ENCODE peak calls at places on chromosome 11, in four cellular contexts. One of them, this sample, is unnamed.
A peak's percentile ranks its signal among the peaks of the same experiment; 100 is the strongest.

GRCh38 chr11:102241026-102241425 is 76.3 kb upstream of the BIRC3 start:
- DNase-seq in HepG2: no peak
- DNase-seq in GM12878: no peak
- DNase-seq in K562: no peak
- DNase-seq in this sample: no peak

GRCh38 chr11:36818410-36818809 is 220.4 kb upstream of the RAG2 start:
- DNase-seq in GM12878: no peak
- DNase-seq in HepG2: no peak
- DNase-seq in K562: peak; percentile 11
- DNase-seq in this sample: no peak

GRCh38 chr11:4092031-4092430 is 2.6 kb upstream of the RRM1 start:
- DNase-seq in HepG2: no peak
- DNase-seq in GM12878: no peak
- DNase-seq in K562: peak; percentile 39
- DNase-seq in this sample: no peak

GRCh38 chr11:63738720-63739360 is 29.7 kb downstream of the ZFTA start:
- DNase-seq in GM12878: peak; percentile 19
- DNase-seq in HepG2: peak; percentile 65
- DNase-seq in K562: peak; percentile 49
- DNase-seq in this sample: peak; percentile 81

GRCh38 chr11:72787262-72788104 is 6.4 kb downstream of the STARD10 start:
- DNase-seq in GM12878: no peak
- DNase-seq in HepG2: peak; percentile 94
- DNase-seq in K562: peak; percentile 83
- DNase-seq in this sample: peak; percentile 88

GRCh38 chr11:67114275-67114896 is 4.7 kb upstream of the KDM2A start:
- DNase-seq in HepG2: no peak
- DNase-seq in K562: no peak
- DNase-seq in GM12878: no peak
- DNase-seq in this sample: no peak

GRCh38 chr11:32462296-32462695 is 27.0 kb upstream of the WT1 start:
- DNase-seq in K562: no peak
- DNase-seq in GM12878: no peak
- DNase-seq in HepG2: no peak
- DNase-seq in this sample: no peak

GRCh38 chr11:19646308-19646707 is 66.3 kb upstream of the NAV2 start:
- DNase-seq in HepG2: no peak
- DNase-seq in K562: no peak
- DNase-seq in GM12878: no peak
- DNase-seq in this sample: no peak

GRCh38 chr11:126232683-126233082 is 21.1 kb downstream of the FAM118B start:
- DNase-seq in K562: no peak
- DNase-seq in HepG2: no peak
- DNase-seq in GM12878: no peak
- DNase-seq in this sample: no peak

GRCh38 chr11:62340269-62340901 is 3.1 kb downstream of the ASRGL1 start:
- DNase-seq in HepG2: peak; percentile 60
- DNase-seq in GM12878: peak; percentile 12
- DNase-seq in K562: peak; percentile 39
- DNase-seq in this sample: peak; percentile 69

GRCh38 chr11:77865805-77866204 is 44.9 kb downstream of the AAMDC start:
- DNase-seq in HepG2: no peak
- DNase-seq in GM12878: no peak
- DNase-seq in K562: no peak
- DNase-seq in this sample: no peak

GRCh38 chr11:94424662-94425061 is 23.4 kb upstream of the GPR83 start:
- DNase-seq in GM12878: no peak
- DNase-seq in HepG2: no peak
- DNase-seq in K562: no peak
- DNase-seq in this sample: no peak

GRCh38 chr11:20192151-20192550 is 31.9 kb upstream of the DBX1 start:
- DNase-seq in K562: no peak
- DNase-seq in HepG2: no peak
- DNase-seq in GM12878: no peak
- DNase-seq in this sample: no peak

GRCh38 chr11:61863548-61864081 is 27.7 kb downstream of the FADS3 start:
- DNase-seq in K562: no peak
- DNase-seq in HepG2: no peak
- DNase-seq in GM12878: no peak
- DNase-seq in this sample: no peak

GRCh38 chr11:62552931-62553838 is 6.6 kb upstream of the AHNAK start:
- DNase-seq in GM12878: no peak
- DNase-seq in K562: peak; percentile 80
- DNase-seq in HepG2: no peak
- DNase-seq in this sample: peak; percentile 78

GRCh38 chr11:101453682-101454081 is 130.1 kb downstream of the TRPC6 start:
- DNase-seq in HepG2: no peak
- DNase-seq in K562: no peak
- DNase-seq in GM12878: no peak
- DNase-seq in this sample: no peak

GRCh38 chr11:62602141-62603071 is 741 bp upstream of the MTA2 start:
- DNase-seq in HepG2: no peak
- DNase-seq in K562: peak; percentile 84
- DNase-seq in GM12878: no peak
- DNase-seq in this sample: peak; percentile 77

GRCh38 chr11:1180947-1181391 is 23.2 kb downstream of the MUC5AC start:
- DNase-seq in K562: no peak
- DNase-seq in GM12878: no peak
- DNase-seq in HepG2: no peak
- DNase-seq in this sample: no peak

GRCh38 chr11:86588566-86589090 is 83.8 kb downstream of the ME3 start:
- DNase-seq in GM12878: no peak
- DNase-seq in HepG2: no peak
- DNase-seq in K562: no peak
- DNase-seq in this sample: no peak

GRCh38 chr11:62552465-62552782 is 5.8 kb upstream of the AHNAK start:
- DNase-seq in K562: peak; percentile 33
- DNase-seq in GM12878: no peak
- DNase-seq in HepG2: no peak
- DNase-seq in this sample: no peak

GRCh38 chr11:12150831-12151382 is 40.5 kb downstream of the MICAL2 start:
- DNase-seq in K562: peak; percentile 64
- DNase-seq in HepG2: no peak
- DNase-seq in GM12878: no peak
- DNase-seq in this sample: no peak

GRCh38 chr11:33682446-33682845 is 18.2 kb downstream of the C11orf91 start:
- DNase-seq in HepG2: no peak
- DNase-seq in K562: no peak
- DNase-seq in GM12878: no peak
- DNase-seq in this sample: no peak

GRCh38 chr11:73521621-73522020 is 76.3 kb downstream of the FAM168A start:
- DNase-seq in K562: no peak
- DNase-seq in HepG2: peak; percentile 43
- DNase-seq in GM12878: peak; percentile 53
- DNase-seq in this sample: no peak

GRCh38 chr11:30914143-30914762 is 328.1 kb upstream of the MPPED2 start:
- DNase-seq in K562: peak; percentile 6
- DNase-seq in GM12878: no peak
- DNase-seq in HepG2: peak; percentile 16
- DNase-seq in this sample: peak; percentile 83

GRCh38 chr11:1874406-1875092 is 17.1 kb downstream of the PRR33 start:
- DNase-seq in HepG2: no peak
- DNase-seq in GM12878: no peak
- DNase-seq in K562: no peak
- DNase-seq in this sample: no peak

GRCh38 chr11:46298699-46299424 is 21.4 kb downstream of the CREB3L1 start:
- DNase-seq in GM12878: no peak
- DNase-seq in K562: no peak
- DNase-seq in HepG2: no peak
- DNase-seq in this sample: no peak

GRCh38 chr11:43577566-43578264 is 102.8 kb upstream of the HSD17B12 start:
- DNase-seq in K562: no peak
- DNase-seq in HepG2: no peak
- DNase-seq in GM12878: no peak
- DNase-seq in this sample: no peak

GRCh38 chr11:94788396-94788795 is 20.2 kb downstream of the AMOTL1 start:
- DNase-seq in GM12878: no peak
- DNase-seq in K562: no peak
- DNase-seq in HepG2: no peak
- DNase-seq in this sample: no peak

GRCh38 chr11:9711454-9712307 is 47.8 kb downstream of the SWAP70 start:
- DNase-seq in GM12878: no peak
- DNase-seq in K562: no peak
- DNase-seq in HepG2: no peak
- DNase-seq in this sample: no peak

GRCh38 chr11:46120711-46121327 is 435 bp downstream of the PHF21A start:
- DNase-seq in K562: peak; percentile 34
- DNase-seq in HepG2: peak; percentile 41
- DNase-seq in GM12878: no peak
- DNase-seq in this sample: peak; percentile 54

GRCh38 chr11:45262900-45263299 is 23.2 kb downstream of the SYT13 start:
- DNase-seq in HepG2: no peak
- DNase-seq in GM12878: no peak
- DNase-seq in K562: no peak
- DNase-seq in this sample: no peak

GRCh38 chr11:32131321-32131720 is 40.4 kb downstream of the RCN1 start:
- DNase-seq in GM12878: no peak
- DNase-seq in K562: no peak
- DNase-seq in HepG2: no peak
- DNase-seq in this sample: no peak

GRCh38 chr11:69027704-69028372 is 14.8 kb upstream of the MRGPRF start:
- DNase-seq in HepG2: peak; percentile 56
- DNase-seq in GM12878: no peak
- DNase-seq in K562: no peak
- DNase-seq in this sample: no peak
- TF ChIP-seq CTCF in HepG2: no peak
- TF ChIP-seq CTCF in GM12878: no peak
- TF ChIP-seq CTCF in K562: no peak
- TF ChIP-seq CTCF in this sample: no peak

GRCh38 chr11:108975641-108976071 is 310.8 kb downstream of the DDX10 start:
- DNase-seq in K562: no peak
- DNase-seq in GM12878: no peak
- DNase-seq in HepG2: no peak
- DNase-seq in this sample: no peak
- TF ChIP-seq ETV6 in K562: no peak
- TF ChIP-seq ETV6 in GM12878: no peak
- TF ChIP-seq ETV6 in HepG2: no peak
- TF ChIP-seq ETV6 in this sample: no peak

DNA sequence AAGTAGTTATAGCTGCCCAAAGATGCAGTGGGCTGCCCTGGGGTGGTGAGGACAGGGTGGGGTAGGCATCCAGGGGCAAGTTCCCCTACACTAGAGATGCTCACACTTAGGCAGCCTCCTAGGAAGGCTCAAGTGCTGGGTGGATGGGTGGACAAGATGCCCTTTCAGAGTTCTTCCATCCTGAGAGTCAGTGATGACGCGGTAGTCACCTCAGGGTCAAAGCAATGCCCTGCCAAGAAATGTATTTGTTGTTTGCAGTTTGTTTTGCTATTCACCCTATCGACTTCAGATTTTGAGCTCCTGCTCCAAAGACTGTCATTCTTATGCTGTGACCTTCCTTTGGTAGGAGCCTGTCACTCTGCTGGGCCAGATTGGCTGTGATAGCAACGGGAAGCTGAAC is 18.9 kb downstream of the POLA2 start:
- DNase-seq in K562: no peak
- DNase-seq in HepG2: no peak
- DNase-seq in GM12878: no peak
- DNase-seq in this sample: no peak
- TF ChIP-seq SP1 in K562: no peak
- TF ChIP-seq SP1 in HepG2: no peak
- TF ChIP-seq SP1 in GM12878: no peak
- TF ChIP-seq SP1 in this sample: no peak

GRCh38 chr11:109730669-109731068 is 308.7 kb downstream of the C11orf87 start:
- DNase-seq in GM12878: no peak
- DNase-seq in K562: no peak
- DNase-seq in HepG2: no peak
- DNase-seq in this sample: no peak

GRCh38 chr11:109731451-109731850 is 309.5 kb downstream of the C11orf87 start:
- DNase-seq in HepG2: no peak
- DNase-seq in GM12878: no peak
- DNase-seq in K562: no peak
- DNase-seq in this sample: no peak

GRCh38 chr11:109728056-109728455 is 306.1 kb downstream of the C11orf87 start:
- DNase-seq in K562: no peak
- DNase-seq in GM12878: no peak
- DNase-seq in HepG2: peak; percentile 28
- DNase-seq in this sample: no peak

GRCh38 chr11:109729761-109730160 is 307.8 kb downstream of the C11orf87 start:
- DNase-seq in K562: no peak
- DNase-seq in HepG2: no peak
- DNase-seq in GM12878: no peak
- DNase-seq in this sample: peak; percentile 18

DNA sequence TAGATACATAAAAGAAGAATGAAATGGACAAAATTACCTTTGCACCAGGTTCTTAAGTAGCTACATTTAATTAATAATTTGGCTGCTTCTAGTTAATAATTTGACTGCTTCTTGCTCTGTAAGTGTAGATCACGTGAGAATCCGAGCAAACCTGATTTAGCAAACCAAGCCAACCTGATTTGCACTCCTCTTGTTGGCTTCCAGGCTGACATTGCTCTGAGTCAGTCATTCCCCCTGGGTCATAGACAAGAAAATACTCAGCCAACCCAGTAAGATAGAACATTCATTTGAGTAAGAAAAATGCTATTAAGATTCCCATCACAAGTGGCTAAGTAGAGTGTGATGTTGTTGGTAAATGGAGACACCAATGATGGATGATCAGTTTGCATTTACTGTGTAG is 304.1 kb downstream of the C11orf87 start:
- DNase-seq in GM12878: no peak
- DNase-seq in K562: no peak
- DNase-seq in HepG2: no peak
- DNase-seq in this sample: no peak
- TF ChIP-seq CTCF in GM12878: no peak
- TF ChIP-seq CTCF in K562: no peak
- TF ChIP-seq CTCF in HepG2: no peak
- TF ChIP-seq CTCF in this sample: no peak

DNA sequence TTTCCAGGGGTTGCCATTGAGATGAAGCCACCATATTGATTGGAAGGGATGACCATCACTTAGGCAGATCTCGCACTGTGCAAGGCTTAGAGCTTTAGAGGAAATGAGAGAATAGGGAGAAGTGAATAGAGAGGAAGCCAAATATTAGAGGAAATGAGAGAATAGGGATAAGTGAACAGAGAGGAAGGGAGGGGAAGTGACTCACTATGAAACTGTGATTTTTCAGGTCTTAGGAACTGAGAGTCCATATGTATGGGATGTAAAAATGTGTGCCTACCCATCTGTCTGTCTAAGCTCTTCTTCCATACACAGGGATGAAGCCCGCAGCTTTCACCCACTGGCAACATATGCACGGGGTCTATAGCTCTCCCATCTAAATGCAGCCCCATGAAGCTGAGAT is 6.4 kb upstream of the CCDC86 start:
- DNase-seq in GM12878: no peak
- DNase-seq in K562: no peak
- DNase-seq in HepG2: no peak
- DNase-seq in this sample: no peak
- TF ChIP-seq ETV6 in GM12878: peak; percentile 70
- TF ChIP-seq ETV6 in K562: no peak
- TF ChIP-seq ETV6 in HepG2: no peak
- TF ChIP-seq ETV6 in this sample: no peak

GRCh38 chr11:88179966-88180629 is 4.9 kb upstream of the RAB38 start:
- DNase-seq in K562: no peak
- DNase-seq in GM12878: no peak
- DNase-seq in HepG2: no peak
- DNase-seq in this sample: no peak
- TF ChIP-seq SP1 in K562: no peak
- TF ChIP-seq SP1 in GM12878: no peak
- TF ChIP-seq SP1 in HepG2: no peak
- TF ChIP-seq SP1 in this sample: no peak